ENCODE peak calls at places on chromosome 11, in six cellular contexts. C is H54; Y is skeletal muscle cell; I is NCI-H1417; S is activated CD4-positive, CD25-positive, alpha-beta regulatory T cell; X is testis. K is an unnamed sample.

GRCh38 chr11:103714246-103714645 is 322.2 kb upstream of the DDI1 start:
- DNase-seq in X (no peak), Y (no peak), I (no peak), C (no peak), S (no peak), K (no peak)

GRCh38 chr11:72239849-72240460 is 4.0 kb downstream of the PHOX2A start:
- DNase-seq in X (no peak), S (no peak), C (no peak), I (peak; percentile 64), Y (no peak), K (no peak)

GRCh38 chr11:32890843-32891656 is 1.6 kb upstream of the QSER1 start:
- DNase-seq in I (peak; percentile 87), C (no peak), S (no peak), X (no peak), Y (no peak), K (no peak)

GRCh38 chr11:69321877-69322350 is 28.0 kb downstream of the MYEOV start:
- DNase-seq in X (no peak), Y (peak; percentile 45), C (peak; percentile 79), S (no peak), I (no peak), K (no peak)

GRCh38 chr11:102911758-102912481 is 37.1 kb upstream of the MMP12 start:
- DNase-seq in X (no peak), C (no peak), S (no peak), Y (no peak), I (no peak), K (no peak)

GRCh38 chr11:76704171-76704948 is 33.8 kb upstream of the LRRC32 start:
- DNase-seq in I (no peak), C (no peak), Y (no peak), S (no peak), X (no peak), K (no peak)

GRCh38 chr11:91248199-91248807 is 976.3 kb upstream of the FAT3 start:
- DNase-seq in X (peak; percentile 63), I (peak; percentile 76), S (no peak), Y (no peak), C (no peak), K (peak; percentile 59)

GRCh38 chr11:26040339-26040738 is 291.6 kb upstream of the ANO3 start:
- DNase-seq in C (no peak), Y (no peak), X (no peak), S (no peak), I (no peak), K (no peak)

GRCh38 chr11:14393129-14393528 is 34.1 kb upstream of the RRAS2 start:
- DNase-seq in I (no peak), X (no peak), C (no peak), Y (no peak), S (no peak), K (no peak)

GRCh38 chr11:26245046-26245445 is 86.9 kb upstream of the ANO3 start:
- DNase-seq in Y (no peak), S (no peak), I (no peak), X (no peak), C (no peak), K (no peak)

GRCh38 chr11:130390071-130390758 is 38.2 kb downstream of the ADAMTS8 start:
- DNase-seq in I (peak; percentile 51), Y (peak; percentile 31), X (peak; percentile 20), C (no peak), S (no peak), K (peak; percentile 11)

GRCh38 chr11:11568651-11569229 is 53.1 kb downstream of the GALNT18 start:
- DNase-seq in S (no peak), X (no peak), Y (no peak), C (no peak), I (no peak), K (no peak)

GRCh38 chr11:67118801-67119576 is at the start of gene KDM2A:
- DNase-seq in I (peak; percentile 99), Y (peak; percentile 96), X (peak; percentile 99), C (peak; percentile 100), S (peak; percentile 98), K (peak; percentile 98)

GRCh38 chr11:123145220-123145619 is 49.8 kb downstream of the CLMP start:
- DNase-seq in C (peak; percentile 64), I (no peak), Y (peak; percentile 58), S (no peak), X (no peak), K (no peak)

GRCh38 chr11:82842019-82842418 is 58.2 kb downstream of the PRCP start:
- DNase-seq in C (no peak), I (no peak), Y (no peak), X (no peak), S (no peak), K (no peak)